ENCODE peak calls at places on chromosome 12, in seven cellular contexts. T is A549, A is neural crest cell, B is amniotic epithelial cell, C is fibroblast of pulmonary artery, L is hepatocyte, R is HTR-8/SVneo. N is an unnamed sample.

GRCh38 chr12:20624718-20625117 is 70.4 kb upstream of the SLCO1C1 start:
- DNase-seq in R (no peak), C (peak; percentile 62), T (no peak), L (peak; percentile 33), A (peak; percentile 16), B (peak; percentile 57), N (peak; percentile 41)

GRCh38 chr12:124682425-124683329 is 115.3 kb upstream of the NCOR2 start:
- DNase-seq in L (no peak), T (no peak), R (no peak), A (no peak), B (no peak), C (no peak), N (no peak)

GRCh38 chr12:57377103-57377840 is 53.6 kb downstream of the R3HDM2 start:
- DNase-seq in T (no peak), C (no peak), B (no peak), R (no peak), A (no peak), L (peak; percentile 41), N (no peak)

GRCh38 chr12:46950116-46950515 is 124.3 kb upstream of the SLC38A4 start:
- DNase-seq in T (no peak), B (no peak), C (no peak), A (no peak), R (peak; percentile 41), L (no peak), N (no peak)

GRCh38 chr12:45122776-45123380 is 72.0 kb upstream of the DBX2 start:
- DNase-seq in T (no peak), A (no peak), B (peak; percentile 20), L (peak; percentile 25), R (peak; percentile 28), C (peak; percentile 46), N (peak; percentile 56)

GRCh38 chr12:96040305-96041133 is 5.1 kb upstream of the LTA4H start:
- DNase-seq in T (no peak), B (peak; percentile 98), A (no peak), R (no peak), C (no peak), L (no peak), N (no peak)

GRCh38 chr12:108855284-108856169 is 1.9 kb downstream of the SSH1 start:
- DNase-seq in A (no peak), T (no peak), L (no peak), R (no peak), B (peak; percentile 80), C (peak; percentile 74), N (no peak)

GRCh38 chr12:4421590-4422031 is 24.0 kb downstream of the FGF6 start:
- DNase-seq in B (peak; percentile 22), R (peak; percentile 81), T (peak; percentile 57), L (peak; percentile 70), A (peak; percentile 46), C (peak; percentile 50), N (peak; percentile 61)

GRCh38 chr12:46770501-46771183 is 55.2 kb downstream of the SLC38A4 start:
- DNase-seq in C (peak; percentile 29), T (no peak), A (no peak), R (peak; percentile 22), B (peak; percentile 25), L (peak; percentile 18), N (peak; percentile 79)

GRCh38 chr12:89353823-89354629 is 1.7 kb upstream of the DUSP6 start:
- DNase-seq in R (no peak), B (peak; percentile 51), C (peak; percentile 74), T (peak; percentile 75), A (peak; percentile 53), L (peak; percentile 84), N (peak; percentile 63)

GRCh38 chr12:106644335-106645073 is 61.7 kb downstream of the RFX4 start:
- DNase-seq in T (no peak), B (no peak), A (peak; percentile 11), C (no peak), R (no peak), L (no peak), N (no peak)

GRCh38 chr12:55845785-55846496 is 3.2 kb upstream of the MMP19 start:
- DNase-seq in L (no peak), C (no peak), R (no peak), B (no peak), A (no peak), T (no peak), N (peak; percentile 36)

GRCh38 chr12:132804426-132804861 is 24.2 kb downstream of the GOLGA3 start:
- DNase-seq in T (no peak), A (no peak), C (no peak), L (peak; percentile 34), B (no peak), R (no peak), N (no peak)

GRCh38 chr12:49866859-49867579 is 24.1 kb upstream of the BCDIN3D start:
- DNase-seq in A (peak; percentile 85), R (peak; percentile 81), L (peak; percentile 83), T (peak; percentile 95), C (peak; percentile 67), B (peak; percentile 37), N (peak; percentile 63)

GRCh38 chr12:2649201-2650030 is 145.4 kb upstream of the FKBP4 start:
- DNase-seq in R (no peak), B (no peak), T (no peak), C (no peak), L (no peak), A (no peak), N (no peak)

GRCh38 chr12:113232232-113232615 is 11.0 kb downstream of the TPCN1 start:
- DNase-seq in B (no peak), C (no peak), L (no peak), R (no peak), A (no peak), T (no peak), N (no peak)

GRCh38 chr12:30836656-30837445 is 82.1 kb upstream of the CAPRIN2 start:
- DNase-seq in L (no peak), B (no peak), C (no peak), T (no peak), R (no peak), A (no peak), N (no peak)

GRCh38 chr12:111529424-111530368 is 69.4 kb downstream of the ATXN2 start:
- DNase-seq in C (peak; percentile 72), A (peak; percentile 54), T (peak; percentile 88), L (peak; percentile 67), B (peak; percentile 53), R (peak; percentile 77), N (peak; percentile 78)

GRCh38 chr12:50637870-50638481 is 125.9 kb upstream of the ATF1 start:
- DNase-seq in A (no peak), T (peak; percentile 35), L (peak; percentile 63), C (peak; percentile 77), B (peak; percentile 56), R (no peak), N (peak; percentile 79)

GRCh38 chr12:4148418-4149056 is 125.0 kb upstream of the CCND2 start:
- DNase-seq in T (no peak), A (no peak), R (no peak), B (no peak), L (no peak), C (no peak), N (no peak)

GRCh38 chr12:93165384-93165932 is 212.3 kb upstream of the NUDT4 start:
- DNase-seq in B (no peak), T (no peak), R (no peak), C (no peak), A (no peak), L (no peak), N (no peak)

GRCh38 chr12:122875590-122876220 is 20.2 kb downstream of the VPS37B start:
- DNase-seq in L (no peak), B (no peak), T (no peak), A (no peak), C (no peak), R (no peak), N (no peak)

GRCh38 chr12:92574046-92574783 is 128.6 kb upstream of the PLEKHG7 start:
- DNase-seq in C (no peak), L (no peak), A (no peak), B (peak; percentile 47), R (no peak), T (no peak), N (peak; percentile 67)

GRCh38 chr12:34402899-34403705 is 380.8 kb downstream of the ALG10 start:
- DNase-seq in A (no peak), R (no peak), C (no peak), B (no peak), L (no peak), T (no peak), N (no peak)

GRCh38 chr12:28824193-28824846 is 324.8 kb upstream of the FAR2 start:
- DNase-seq in R (no peak), A (no peak), B (no peak), T (no peak), L (no peak), C (no peak), N (no peak)

GRCh38 chr12:89098390-89099102 is 253.8 kb downstream of the DUSP6 start:
- DNase-seq in R (no peak), C (peak; percentile 42), L (peak; percentile 13), B (no peak), T (no peak), A (peak; percentile 5), N (no peak)

GRCh38 chr12:6273931-6274687 is 36.4 kb upstream of the PLEKHG6 start:
- DNase-seq in T (no peak), R (no peak), A (no peak), L (no peak), B (no peak), C (peak; percentile 74), N (no peak)

GRCh38 chr12:6062427-6063378 is 61.8 kb downstream of the VWF start:
- DNase-seq in C (peak; percentile 66), B (no peak), L (peak; percentile 78), R (peak; percentile 91), T (peak; percentile 77), A (peak; percentile 58), N (peak; percentile 66)

GRCh38 chr12:109727746-109728726 is 14.4 kb downstream of the FAM222A start:
- DNase-seq in R (no peak), B (no peak), T (no peak), A (no peak), C (no peak), L (no peak), N (no peak)

GRCh38 chr12:4700621-4701026 is 19.6 kb upstream of the GALNT8 start:
- DNase-seq in C (peak; percentile 85), L (peak; percentile 22), B (no peak), R (no peak), A (no peak), T (no peak), N (peak; percentile 34)

GRCh38 chr12:6839482-6840201 is 1.1 kb upstream of the GNB3 start:
- DNase-seq in A (no peak), R (no peak), B (no peak), T (no peak), C (no peak), L (no peak), N (no peak)

GRCh38 chr12:93007539-93007938 is 78.4 kb upstream of the EEA1 start:
- DNase-seq in R (no peak), T (no peak), B (no peak), A (no peak), L (no peak), C (peak; percentile 33), N (no peak)

GRCh38 chr12:43444940-43445564 is 107.0 kb downstream of the ADAMTS20 start:
- DNase-seq in L (peak; percentile 78), B (peak; percentile 59), A (peak; percentile 63), C (peak; percentile 78), R (peak; percentile 1), T (no peak), N (peak; percentile 84)